ENCODE peak calls at places on chromosomes 12 and 14, in ten cellular contexts. I is A549; G is right atrium auricular region; X is GM12864; L is HCT116; B is AG09309; N is iPS DF 6.9; U is AG04449; C is upper lobe of right lung; O is CD4-positive, CD25-positive, alpha-beta regulatory T cell. D is an unnamed sample.
A peak's percentile ranks its signal among the peaks of the same experiment; 100 is the strongest.

GRCh38 chr12:132285991-132286681 is 43.3 kb downstream of the GALNT9 start:
- DNase-seq in L (no peak), G (peak; percentile 64), X (no peak), U (no peak), I (peak; percentile 56), B (no peak), O (no peak), N (no peak), C (peak; percentile 77), D (no peak)

GRCh38 chr12:132300789-132301722 is 28.3 kb downstream of the GALNT9 start:
- DNase-seq in X (no peak), B (no peak), U (no peak), I (no peak), N (no peak), O (no peak), G (no peak), C (no peak), L (no peak), D (no peak)

GRCh38 chr14:102819176-102819628 is 42.0 kb downstream of the TRAF3 start:
- DNase-seq in U (no peak), L (no peak), G (no peak), I (no peak), N (no peak), X (peak; percentile 85), B (no peak), O (peak; percentile 89), C (no peak), D (no peak)

GRCh38 chr12:8860165-8860961 is 37.9 kb downstream of the A2ML1 start:
- DNase-seq in I (peak; percentile 69), N (peak; percentile 64), B (no peak), O (peak; percentile 49), X (peak; percentile 12), L (peak; percentile 27), C (no peak), G (no peak), U (peak; percentile 5), D (peak; percentile 36)

GRCh38 chr12:3304436-3305135 is 186.4 kb upstream of the PRMT8 start:
- DNase-seq in L (peak; percentile 60), N (no peak), U (peak; percentile 51), X (no peak), O (no peak), B (peak; percentile 27), C (no peak), G (no peak), I (peak; percentile 41), D (peak; percentile 60)

GRCh38 chr12:132560421-132560830 is 50.0 kb downstream of the LRCOL1 start:
- DNase-seq in G (no peak), O (peak; percentile 19), C (no peak), N (no peak), B (no peak), I (peak; percentile 39), U (no peak), X (no peak), L (no peak), D (no peak)

GRCh38 chr12:69071091-69071370 is 138.1 kb upstream of the CPM start:
- DNase-seq in L (no peak), N (no peak), G (no peak), O (no peak), C (no peak), X (no peak), U (no peak), B (no peak), I (no peak), D (no peak)

GRCh38 chr12:132439333-132439904 is 50.5 kb upstream of the FBRSL1 start:
- DNase-seq in L (no peak), G (no peak), U (no peak), O (no peak), C (no peak), N (no peak), B (no peak), X (no peak), I (no peak), D (no peak)

GRCh38 chr14:38297681-38298080 is 41.8 kb upstream of the CLEC14A start:
- DNase-seq in X (no peak), U (peak; percentile 7), I (no peak), G (no peak), O (no peak), B (no peak), C (no peak), L (no peak), N (no peak), D (no peak)

GRCh38 chr12:121634836-121635235 is 8.5 kb downstream of the ORAI1 start:
- DNase-seq in I (no peak), X (no peak), U (no peak), B (no peak), C (no peak), G (no peak), N (no peak), O (no peak), L (no peak), D (no peak)

GRCh38 chr14:68972507-68973272 is 6.4 kb downstream of the ACTN1 start:
- DNase-seq in B (no peak), O (no peak), C (no peak), G (no peak), N (no peak), U (no peak), X (no peak), L (no peak), I (no peak), D (no peak)

GRCh38 chr14:26596722-26597030 is 1.2 kb downstream of the NOVA1 start:
- DNase-seq in U (no peak), O (no peak), B (no peak), L (no peak), C (peak; percentile 32), N (no peak), X (no peak), G (no peak), I (peak; percentile 12), D (no peak)

GRCh38 chr12:121688966-121689365 is 19.5 kb upstream of the MORN3 start:
- DNase-seq in L (no peak), B (no peak), I (no peak), U (no peak), G (no peak), C (no peak), O (no peak), N (no peak), X (no peak), D (no peak)

GRCh38 chr14:20247651-20248246 is 8.7 kb downstream of the OR11H4 start:
- DNase-seq in B (no peak), C (no peak), X (no peak), N (no peak), G (no peak), I (peak; percentile 57), L (peak; percentile 36), U (no peak), O (peak; percentile 32), D (no peak)

GRCh38 chr12:10097521-10097920 is 1.3 kb downstream of the CLEC1A start:
- DNase-seq in C (no peak), X (no peak), B (peak; percentile 23), U (no peak), I (no peak), G (no peak), O (no peak), L (no peak), N (no peak), D (no peak)
- H3K4me3 ChIP-seq in C (peak overlapping the region; percentile 44), X (no peak overlapping the region), B (no peak overlapping the region), U (no peak overlapping the region), I (no peak overlapping the region), G (peak overlapping the region; percentile 4), O (no peak overlapping the region), L (no peak overlapping the region), N (no peak overlapping the region), D (no peak overlapping the region)

GRCh38 chr14:91827746-91828145 is 39.6 kb downstream of the TC2N start:
- DNase-seq in N (no peak), C (no peak), L (no peak), I (no peak), X (no peak), U (no peak), O (no peak), B (no peak), G (no peak), D (no peak)

GRCh38 chr14:91834571-91834970 is 32.8 kb downstream of the TC2N start:
- DNase-seq in G (no peak), I (no peak), B (no peak), N (no peak), O (no peak), X (no peak), C (no peak), U (no peak), L (no peak), D (no peak)

GRCh38 chr14:91831337-91831736 is 36.0 kb downstream of the TC2N start:
- DNase-seq in C (no peak), U (no peak), L (no peak), X (no peak), B (no peak), I (no peak), O (no peak), G (no peak), N (no peak), D (no peak)

GRCh38 chr14:91829511-91829910 is 37.8 kb downstream of the TC2N start:
- DNase-seq in U (no peak), I (no peak), C (no peak), L (no peak), G (no peak), N (no peak), X (no peak), B (no peak), O (no peak), D (no peak)

DNA sequence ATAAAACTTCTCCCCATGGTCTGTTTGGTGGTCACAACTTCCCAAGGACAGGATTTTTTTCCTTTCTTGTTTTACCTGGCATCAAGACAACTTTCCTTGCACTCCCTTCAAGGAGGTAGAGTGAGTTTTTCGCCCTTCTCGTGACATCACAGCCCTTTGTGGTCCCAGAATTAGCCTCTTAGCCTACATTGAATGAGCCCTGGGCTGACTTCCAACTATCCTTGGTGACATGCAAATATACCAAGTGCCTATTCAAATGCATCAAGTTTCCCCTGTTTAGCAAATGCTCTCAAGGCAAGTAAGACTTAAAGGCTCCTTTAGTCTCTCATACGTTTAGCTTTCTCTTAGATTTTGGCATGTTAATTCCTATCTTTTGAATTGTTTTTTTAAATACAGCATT is 36.6 kb downstream of the TC2N start:
- DNase-seq in C (no peak), L (no peak), G (no peak), N (peak; percentile 57), U (no peak), I (no peak), X (peak; percentile 35), O (no peak), B (no peak), D (no peak)
- H3K4me3 ChIP-seq in C (no peak overlapping the region), L (no peak overlapping the region), G (no peak overlapping the region), N (no peak overlapping the region), U (no peak overlapping the region), I (no peak overlapping the region), X (no peak overlapping the region), O (no peak overlapping the region), B (no peak overlapping the region), D (no peak overlapping the region)

GRCh38 chr14:101558739-101559240 is 2.5 kb upstream of the DIO3 start:
- DNase-seq in O (no peak), N (no peak), C (no peak), L (no peak), B (no peak), G (no peak), U (no peak), I (no peak), X (no peak), D (no peak)
- H3K4me3 ChIP-seq in O (no peak overlapping the region), N (no peak overlapping the region), C (peak overlapping the region; percentile 51), L (no peak overlapping the region), B (no peak overlapping the region), G (no peak overlapping the region), U (no peak overlapping the region), I (no peak overlapping the region), X (no peak overlapping the region), D (no peak overlapping the region)

DNA sequence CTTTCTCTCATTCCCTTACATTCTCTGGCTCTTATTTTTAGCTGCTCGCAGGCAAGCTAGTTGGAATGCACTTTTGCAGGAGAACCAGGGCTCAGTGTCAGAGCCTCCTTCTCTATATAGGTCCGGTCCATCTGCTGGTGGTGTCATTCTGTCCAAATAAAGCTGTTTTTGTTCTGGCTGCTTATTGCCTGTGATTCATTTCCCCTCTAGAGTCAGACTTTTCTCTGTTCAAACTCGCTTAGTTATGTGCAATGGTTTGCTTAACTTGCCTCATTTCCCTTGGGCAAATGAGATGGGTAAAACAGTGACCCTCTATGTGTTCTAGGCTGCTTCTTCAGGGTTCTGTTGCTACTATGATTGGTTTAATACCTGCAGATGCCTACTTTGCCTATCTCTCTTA is 2.9 kb downstream of the SMARCD1 start:
- DNase-seq in O (no peak), G (no peak), B (no peak), N (no peak), U (no peak), I (no peak), X (no peak), L (no peak), C (no peak), D (peak; percentile 61)
- H3K4me3 ChIP-seq in O (no peak overlapping the region), G (no peak overlapping the region), B (no peak overlapping the region), N (no peak overlapping the region), U (no peak overlapping the region), I (no peak overlapping the region), X (no peak overlapping the region), L (no peak overlapping the region), C (no peak overlapping the region), D (no peak overlapping the region)

D was measured in skeletal muscle cell.